ENCODE peak calls at places on chromosomes 12 and 14, in six cellular contexts. B is stimulated activated CD8-positive, alpha-beta memory T cell treated with anti-CD3 and anti-CD28 coated beads, Interleukin-15, amount 100 ng/mL, for 24 hours; J is Calu3; G is lung microvascular endothelial cell; T is amniotic stem cell; Q is stimulated activated CD4-positive, alpha-beta T cell treated with anti-CD3 and anti-CD28 coated beads, TNF-alpha, amount 100 ng/mL, for 1 hour. N is an unnamed sample.

GRCh38 chr12:98332626-98333025 is 182.8 kb upstream of the TMPO start:
- DNase-seq in B (no peak), J (no peak), G (no peak), T (no peak), Q (no peak), N (no peak)

GRCh38 chr12:49842519-49843352 is at the start of gene BCDIN3D:
- DNase-seq in B (peak; percentile 89), J (peak; percentile 86), G (peak; percentile 91), T (peak; percentile 87), Q (peak; percentile 93), N (peak; percentile 52)

GRCh38 chr14:92690171-92691011 is 58.0 kb downstream of the LGMN start:
- DNase-seq in B (no peak), J (peak; percentile 64), G (peak; percentile 63), T (no peak), Q (no peak), N (no peak)

GRCh38 chr12:52907092-52907810 is 2.4 kb upstream of the KRT8 start:
- DNase-seq in B (no peak), J (peak; percentile 91), G (peak; percentile 52), T (no peak), Q (no peak), N (no peak)

GRCh38 chr12:59388176-59388575 is 207.7 kb upstream of the SLC16A7 start:
- DNase-seq in B (no peak), J (no peak), G (no peak), T (no peak), Q (no peak), N (no peak)

GRCh38 chr12:1619599-1619998 is 9.4 kb upstream of the WNT5B start:
- DNase-seq in B (no peak), J (no peak), G (peak; percentile 88), T (no peak), Q (no peak), N (no peak)

GRCh38 chr14:67564236-67564635 is 31.1 kb downstream of the PLEKHH1 start:
- DNase-seq in B (no peak), J (no peak), G (no peak), T (no peak), Q (no peak), N (no peak)

GRCh38 chr14:37573355-37573754 is 21.7 kb downstream of the FOXA1 start:
- DNase-seq in B (no peak), J (no peak), G (no peak), T (no peak), Q (no peak), N (no peak)

GRCh38 chr14:52792097-52792415 is 649 bp upstream of the GNPNAT1 start:
- DNase-seq in B (no peak), J (no peak), G (no peak), T (no peak), Q (no peak), N (no peak)

GRCh38 chr14:86838363-86838762 is 1154.6 kb downstream of the GALC start:
- DNase-seq in B (no peak), J (no peak), G (peak; percentile 1), T (no peak), Q (no peak), N (no peak)

GRCh38 chr14:75456069-75457023 is 28.5 kb downstream of the JDP2 start:
- DNase-seq in B (no peak), J (no peak), G (no peak), T (no peak), Q (no peak), N (no peak)

GRCh38 chr12:132356686-132357622 is 27.6 kb upstream of the GALNT9 start:
- DNase-seq in B (no peak), J (peak; percentile 83), G (peak; percentile 92), T (no peak), Q (no peak), N (peak; percentile 57)

GRCh38 chr14:72523397-72524157 is 370.3 kb downstream of the DPF3 start:
- DNase-seq in B (no peak), J (no peak), G (peak; percentile 55), T (no peak), Q (no peak), N (no peak)

GRCh38 chr14:67515386-67516079 is 17.6 kb upstream of the PLEKHH1 start:
- DNase-seq in B (no peak), J (no peak), G (peak; percentile 11), T (no peak), Q (no peak), N (no peak)

GRCh38 chr14:103698380-103699260 is 16.6 kb downstream of the XRCC3 start:
- DNase-seq in B (no peak), J (no peak), G (no peak), T (no peak), Q (no peak), N (no peak)

GRCh38 chr12:123705935-123706334 is 6.2 kb upstream of the ATP6V0A2 start:
- DNase-seq in B (no peak), J (no peak), G (no peak), T (no peak), Q (no peak), N (no peak)

GRCh38 chr14:74909501-74909900 is 13.6 kb downstream of the RPS6KL1 start:
- DNase-seq in B (no peak), J (no peak), G (no peak), T (no peak), Q (no peak), N (no peak)

GRCh38 chr12:121295746-121296617 is 527 bp downstream of the CAMKK2 start:
- DNase-seq in B (no peak), J (peak; percentile 43), G (peak; percentile 21), T (no peak), Q (peak; percentile 15), N (no peak)

GRCh38 chr12:79056775-79057174 is 192.2 kb downstream of the SYT1 start:
- DNase-seq in B (no peak), J (no peak), G (no peak), T (no peak), Q (no peak), N (no peak)

GRCh38 chr12:88994537-88994936 is 357.8 kb downstream of the DUSP6 start:
- DNase-seq in B (no peak), J (no peak), G (no peak), T (no peak), Q (no peak), N (no peak)

GRCh38 chr12:22046090-22046967 is at the start of gene CMAS:
- DNase-seq in B (peak; percentile 71), J (peak; percentile 73), G (peak; percentile 75), T (peak; percentile 41), Q (peak; percentile 75), N (no peak)

GRCh38 chr14:24078146-24078545 is 6.8 kb downstream of the CPNE6 start:
- DNase-seq in B (no peak), J (no peak), G (no peak), T (no peak), Q (no peak), N (no peak)

GRCh38 chr14:21258194-21258888 is 10.9 kb downstream of the HNRNPC start:
- DNase-seq in B (no peak), J (no peak), G (no peak), T (no peak), Q (no peak), N (no peak)

GRCh38 chr12:81297606-81298005 is 219.7 kb downstream of the ACSS3 start:
- DNase-seq in B (no peak), J (no peak), G (no peak), T (no peak), Q (no peak), N (no peak)

GRCh38 chr14:70189678-70190077 is 927 bp upstream of the SLC8A3 start:
- DNase-seq in B (no peak), J (no peak), G (no peak), T (no peak), Q (no peak), N (no peak)

GRCh38 chr12:71157601-71158233 is at the start of gene TSPAN8:
- DNase-seq in B (no peak), J (peak; percentile 54), G (no peak), T (no peak), Q (no peak), N (no peak)

GRCh38 chr12:108241961-108242360 is 97.2 kb downstream of the CMKLR1 start:
- DNase-seq in B (no peak), J (no peak), G (no peak), T (no peak), Q (no peak), N (no peak)

GRCh38 chr12:24902521-24903304 is 46.2 kb downstream of the BCAT1 start:
- DNase-seq in B (no peak), J (no peak), G (peak; percentile 64), T (no peak), Q (no peak), N (no peak)

GRCh38 chr12:87813476-87814234 is 215.5 kb downstream of the C12orf50 start:
- DNase-seq in B (no peak), J (no peak), G (peak; percentile 16), T (no peak), Q (no peak), N (no peak)

GRCh38 chr12:13223176-13223806 is 26.8 kb downstream of the EMP1 start:
- DNase-seq in B (no peak), J (no peak), G (peak; percentile 38), T (peak; percentile 79), Q (no peak), N (peak; percentile 86)

GRCh38 chr14:88252536-88252935 is 70.5 kb downstream of the KCNK10 start:
- DNase-seq in B (no peak), J (no peak), G (no peak), T (no peak), Q (no peak), N (no peak)

GRCh38 chr14:33454022-33454645 is 496.7 kb downstream of the EGLN3 start:
- DNase-seq in B (no peak), J (no peak), G (no peak), T (no peak), Q (no peak), N (no peak)

GRCh38 chr12:124814741-124815613 is 48.7 kb downstream of the SCARB1 start:
- DNase-seq in B (no peak), J (no peak), G (no peak), T (no peak), Q (no peak), N (no peak)

GRCh38 chr12:70774055-70774454 is 136.8 kb upstream of the PTPRB start:
- DNase-seq in B (no peak), J (no peak), G (no peak), T (no peak), Q (no peak), N (no peak)

GRCh38 chr12:124369901-124370378 is 75.0 kb downstream of the RFLNA start:
- DNase-seq in B (no peak), J (no peak), G (no peak), T (no peak), Q (no peak), N (no peak)

GRCh38 chr14:71261206-71261605 is 353.9 kb downstream of the PCNX1 start:
- DNase-seq in B (no peak), J (no peak), G (peak; percentile 16), T (no peak), Q (no peak), N (no peak)

GRCh38 chr12:50325890-50326391 is 42.6 kb upstream of the LIMA1 start:
- DNase-seq in B (no peak), J (peak; percentile 17), G (no peak), T (no peak), Q (no peak), N (no peak)

GRCh38 chr14:21136024-21136423 is 19.8 kb downstream of the OR5AU1 start:
- DNase-seq in B (no peak), J (no peak), G (peak; percentile 14), T (no peak), Q (no peak), N (no peak)

GRCh38 chr14:54568821-54569591 is 2.1 kb downstream of the SAMD4A start:
- DNase-seq in B (no peak), J (no peak), G (peak; percentile 31), T (no peak), Q (no peak), N (no peak)

GRCh38 chr12:124923906-124924734 is 9.7 kb upstream of the UBC start:
- DNase-seq in B (no peak), J (peak; percentile 54), G (no peak), T (no peak), Q (no peak), N (peak; percentile 76)